ENCODE peak calls at places on chromosomes 6 and 20, in five cellular contexts. E, F, X, B and W are unnamed samples.

GRCh38 chr20:2693286-2693995 is 861 bp downstream of the EBF4 start:
- DNase-seq in E (peak), X (no peak), F (peak), B (peak), W (no peak)

GRCh38 chr6:71473908-71474307 is 185.3 kb downstream of the OGFRL1 start:
- DNase-seq in E (no peak), B (no peak), X (peak), F (peak), W (peak)

GRCh38 chr20:38202153-38202981 is 37.3 kb upstream of the TGM2 start:
- DNase-seq in E (no peak), B (no peak), X (no peak), F (no peak), W (no peak)

GRCh38 chr20:41734506-41734945 is 116.3 kb upstream of the CHD6 start:
- DNase-seq in B (peak), E (no peak), X (peak), F (peak), W (peak)

GRCh38 chr6:3205913-3206312 is 21.5 kb downstream of the TUBB2B start:
- DNase-seq in E (no peak), B (no peak), F (peak), X (peak), W (peak)

GRCh38 chr20:62805365-62805710 is 703 bp downstream of the OGFR start:
- DNase-seq in E (no peak), X (no peak), B (peak), F (no peak), W (no peak)

GRCh38 chr6:89242574-89243330 is 25.6 kb upstream of the GABRR1 start:
- DNase-seq in F (peak), X (peak), B (no peak), E (no peak), W (peak)

GRCh38 chr6:87184762-87185250 is 29.4 kb downstream of the ZNF292 start:
- DNase-seq in B (no peak), X (no peak), E (no peak), F (no peak), W (no peak)

GRCh38 chr20:62636446-62636845 is 5.9 kb upstream of the SLCO4A1 start:
- DNase-seq in F (no peak), X (no peak), E (peak), B (no peak), W (no peak)

GRCh38 chr20:3312940-3313656 is 74.1 kb upstream of the SLC4A11 start:
- DNase-seq in F (peak), E (no peak), B (no peak), X (peak), W (peak)

GRCh38 chr6:47922391-47922790 is 140.6 kb downstream of the OPN5 start:
- DNase-seq in B (peak), F (peak), E (no peak), X (no peak), W (no peak)

GRCh38 chr6:30447237-30447636 is 42.1 kb upstream of the HLA-E start:
- DNase-seq in F (no peak), X (peak), B (peak), E (no peak), W (peak)

GRCh38 chr6:170208651-170209353 is 82.1 kb downstream of the DLL1 start:
- DNase-seq in B (peak), E (no peak), F (no peak), X (no peak), W (no peak)

GRCh38 chr6:1388927-1389790 is at the start of gene FOXF2:
- DNase-seq in F (peak), B (peak), E (no peak), X (no peak), W (no peak)

GRCh38 chr6:130293800-130294199 is 71.0 kb upstream of the SAMD3 start:
- DNase-seq in B (no peak), E (no peak), X (peak), F (peak), W (peak)

GRCh38 chr6:158231551-158232444 is 63.6 kb downstream of the GTF2H5 start:
- DNase-seq in E (peak), X (peak), F (peak), B (peak), W (no peak)

GRCh38 chr20:4866429-4866828 is 134.9 kb downstream of the SLC23A2 start:
- DNase-seq in B (no peak), E (no peak), F (no peak), X (peak), W (no peak)

GRCh38 chr6:106048331-106048730 is 37.8 kb upstream of the PRDM1 start:
- DNase-seq in E (no peak), F (no peak), B (no peak), X (peak), W (no peak)

GRCh38 chr6:147133669-147134068 is 70.5 kb upstream of the STXBP5 start:
- DNase-seq in E (no peak), X (no peak), B (no peak), F (no peak), W (no peak)

GRCh38 chr6:41079080-41079479 is 6.3 kb downstream of the NFYA start:
- DNase-seq in X (no peak), B (no peak), E (no peak), F (no peak), W (no peak)

GRCh38 chr6:134281388-134281787 is 36.5 kb downstream of the SGK1 start:
- DNase-seq in X (no peak), B (no peak), E (no peak), F (no peak), W (no peak)

GRCh38 chr20:54078296-54078695 is 7.9 kb upstream of the BCAS1 start:
- DNase-seq in B (no peak), X (no peak), F (no peak), E (no peak), W (no peak)

GRCh38 chr6:130756836-130757235 is 70.4 kb upstream of the SMLR1 start:
- DNase-seq in X (no peak), E (no peak), F (no peak), B (no peak), W (no peak)

GRCh38 chr6:18055714-18056382 is 66.6 kb downstream of the NHLRC1 start:
- DNase-seq in F (no peak), B (no peak), E (no peak), X (peak), W (no peak)

GRCh38 chr20:3046677-3047462 is 1.0 kb downstream of the MRPS26 start:
- DNase-seq in X (peak), F (no peak), B (peak), E (peak), W (no peak)

GRCh38 chr6:16487953-16488674 is 249.7 kb downstream of the GMPR start:
- DNase-seq in X (peak), F (no peak), E (no peak), B (no peak), W (no peak)

GRCh38 chr6:74510878-74511277 is 695.0 kb downstream of the COL12A1 start:
- DNase-seq in X (peak), B (no peak), E (no peak), F (peak), W (peak)

GRCh38 chr6:137193256-137194070 is 20.0 kb upstream of the IL22RA2 start:
- DNase-seq in X (no peak), F (no peak), B (no peak), E (no peak), W (no peak)

GRCh38 chr6:125170376-125170775 is 16.8 kb downstream of the TPD52L1 start:
- DNase-seq in E (no peak), F (peak), B (no peak), X (peak), W (peak)

GRCh38 chr20:959996-960615 is 42.0 kb downstream of the RSPO4 start:
- DNase-seq in B (no peak), X (no peak), E (no peak), F (no peak), W (no peak)

GRCh38 chr6:23301546-23301945 is 732.2 kb downstream of the HDGFL1 start:
- DNase-seq in B (no peak), X (peak), E (no peak), F (no peak), W (peak)

GRCh38 chr6:3324262-3324942 is 65.7 kb downstream of the PSMG4 start:
- DNase-seq in B (no peak), F (peak), E (no peak), X (peak), W (peak)

GRCh38 chr6:166752928-166753721 is 126.1 kb upstream of the RPS6KA2 start:
- DNase-seq in E (no peak), F (peak), B (peak), X (no peak), W (no peak)

GRCh38 chr20:4457566-4458543 is 263.9 kb upstream of the PRND start:
- DNase-seq in X (peak), F (no peak), E (no peak), B (no peak), W (no peak)

GRCh38 chr6:166619912-166620311 is 7.1 kb downstream of the RPS6KA2 start:
- DNase-seq in F (peak), B (no peak), E (no peak), X (peak), W (peak)

GRCh38 chr6:127457444-127458064 is 1.6 kb downstream of the KIAA0408 start:
- DNase-seq in F (peak), E (no peak), X (peak), B (no peak), W (peak)

GRCh38 chr6:159203304-159204005 is 34.3 kb downstream of the FNDC1 start:
- DNase-seq in E (no peak), F (peak), X (peak), B (no peak), W (peak)

GRCh38 chr6:27667016-27667415 is 194.1 kb upstream of the ZNF184 start:
- DNase-seq in B (no peak), F (no peak), E (no peak), X (peak), W (no peak)

GRCh38 chr6:91149246-91149645 is 562.4 kb upstream of the MAP3K7 start:
- DNase-seq in B (no peak), X (peak), E (no peak), F (no peak), W (no peak)

DNA sequence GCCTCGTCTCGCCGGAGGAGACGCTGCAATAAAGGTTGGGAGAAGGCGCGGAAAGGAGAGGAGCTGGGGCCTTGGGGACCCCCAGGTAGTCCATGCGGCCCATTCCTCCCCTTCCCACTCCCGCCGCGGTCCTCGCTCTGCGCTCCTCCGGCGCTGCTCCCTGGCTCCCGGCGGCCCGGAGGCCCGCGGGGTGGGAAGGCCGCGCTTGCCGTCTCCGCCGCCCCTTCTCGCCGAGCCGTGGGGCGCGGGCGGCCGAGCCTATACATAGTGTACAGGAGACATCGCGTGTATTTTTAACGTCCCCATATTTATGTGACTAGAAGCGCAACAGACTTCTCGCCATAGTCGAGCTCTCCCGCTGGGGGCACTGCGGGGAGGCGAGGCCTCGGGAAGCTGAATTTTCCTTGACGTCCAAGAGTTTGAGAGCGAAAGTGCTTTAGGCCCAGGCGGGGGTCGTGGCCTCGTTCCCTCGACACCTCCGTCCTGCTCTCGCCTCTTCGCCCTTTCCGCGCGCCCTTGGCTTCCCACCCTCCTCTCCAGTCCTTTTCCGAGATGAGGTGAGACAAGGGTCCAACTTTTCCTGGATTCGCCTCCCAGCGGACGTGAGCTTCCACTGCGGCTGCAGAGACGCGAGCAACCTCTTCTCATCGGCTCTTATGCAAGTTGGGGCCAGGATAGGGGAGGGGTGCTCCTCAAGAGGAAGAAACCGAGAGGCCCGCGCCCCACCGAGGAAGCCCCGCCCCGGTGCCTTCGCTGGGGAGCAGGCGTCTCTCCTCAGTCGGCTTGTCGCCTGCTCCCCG is 29.0 kb downstream of the SLC12A5 start:
- DNase-seq in E (peak), B (no peak), F (peak), X (peak), W (peak)
- H3K4me3 ChIP-seq in E (peak), B (peak), F (peak), X (peak), W (no peak)

GRCh38 chr6:144316866-144317204 is 31.7 kb downstream of the UTRN start:
- DNase-seq in F (no peak), B (no peak), E (no peak), X (no peak), W (no peak)

GRCh38 chr6:144315226-144315980 is 30.3 kb downstream of the UTRN start:
- DNase-seq in X (no peak), B (no peak), F (no peak), E (no peak), W (no peak)

GRCh38 chr6:144319193-144319592 is 34.1 kb downstream of the UTRN start:
- DNase-seq in E (no peak), B (no peak), X (no peak), F (no peak), W (peak)

GRCh38 chr6:144315981-144316865 is 31.1 kb downstream of the UTRN start:
- DNase-seq in E (no peak), X (no peak), F (no peak), B (no peak), W (no peak)

DNA sequence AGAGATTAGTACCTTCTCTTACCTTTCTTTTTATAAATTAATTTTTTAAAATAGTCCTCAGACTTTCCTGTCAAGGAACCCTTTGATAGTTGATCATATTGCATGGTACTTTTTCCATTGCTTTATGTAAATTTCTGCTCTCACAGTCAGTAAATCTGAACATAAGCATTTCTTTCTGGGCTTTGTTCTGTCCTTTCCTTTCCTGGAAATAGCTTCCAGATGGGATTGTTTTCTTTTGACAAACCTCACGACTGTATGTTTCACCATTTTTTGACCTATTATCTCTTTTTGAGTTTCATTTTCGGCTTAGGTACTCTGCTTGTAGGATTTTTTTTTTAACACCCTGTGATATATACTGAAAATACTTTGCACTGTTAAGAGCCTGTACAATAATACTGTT is 32.6 kb downstream of the UTRN start:
- DNase-seq in F (no peak), E (no peak), X (no peak), B (no peak), W (peak)
- H3K4me3 ChIP-seq in F (no peak), E (no peak), X (no peak), B (no peak), W (no peak)

GRCh38 chr20:64036346-64037198 is 590 bp downstream of the C20orf204 start:
- DNase-seq in B (no peak), F (peak), X (no peak), E (no peak), W (peak)

GRCh38 chr20:64038579-64039292 is 2.8 kb downstream of the C20orf204 start:
- DNase-seq in F (peak), E (peak), X (peak), B (peak), W (peak)

GRCh38 chr20:64038252-64038578 is 2.2 kb downstream of the C20orf204 start:
- DNase-seq in F (no peak), X (no peak), B (no peak), E (no peak), W (no peak)

GRCh38 chr20:64037199-64037497 is 1.2 kb downstream of the C20orf204 start:
- DNase-seq in F (no peak), B (no peak), E (no peak), X (no peak), W (no peak)

GRCh38 chr20:64037498-64038213 is 1.7 kb downstream of the C20orf204 start:
- DNase-seq in B (no peak), E (no peak), X (no peak), F (no peak), W (no peak)
- H3K4me3 ChIP-seq in B (peak), E (peak), X (no peak), F (no peak), W (no peak)

GRCh38 chr20:58894652-58895051 is 42.1 kb downstream of the GNAS start:
- DNase-seq in X (no peak), F (no peak), B (no peak), E (no peak), W (no peak)

GRCh38 chr20:58895099-58895795 is 42.7 kb downstream of the GNAS start:
- DNase-seq in B (no peak), X (no peak), E (no peak), F (no peak), W (no peak)

GRCh38 chr20:58892932-58893224 is 40.4 kb downstream of the GNAS start:
- DNase-seq in B (no peak), E (no peak), F (no peak), X (no peak), W (no peak)

GRCh38 chr20:58892126-58892931 is 39.8 kb downstream of the GNAS start:
- DNase-seq in X (peak), E (peak), F (peak), B (peak), W (peak)

GRCh38 chr20:58893355-58894151 is 41.0 kb downstream of the GNAS start:
- DNase-seq in B (no peak), X (peak), E (no peak), F (no peak), W (peak)
- H3K4me3 ChIP-seq in B (peak), X (peak), E (peak), F (peak), W (peak)

GRCh38 chr20:51020657-51021056 is 2.2 kb downstream of the KCNG1 start:
- DNase-seq in F (no peak), E (no peak), X (no peak), B (no peak), W (no peak)
- H3K4me3 ChIP-seq in F (no peak), E (no peak), X (no peak), B (peak), W (no peak)

GRCh38 chr6:98836025-98836961 is 1.9 kb downstream of the POU3F2 start:
- DNase-seq in B (peak), X (no peak), E (no peak), F (no peak), W (no peak)
- H3K4me3 ChIP-seq in B (peak), X (no peak), E (no peak), F (no peak), W (no peak)

GRCh38 chr6:42390228-42390934 is 61.3 kb downstream of the TRERF1 start:
- DNase-seq in E (no peak), F (no peak), X (no peak), B (no peak), W (no peak)
- H3K4me3 ChIP-seq in E (no peak), F (no peak), X (no peak), B (no peak), W (no peak)